ENCODE peak calls at places on chromosomes 5 and 9, in nine cellular contexts. U, Q, O, N, C, W, J, E and V are unnamed samples.

GRCh38 chr9:70165006-70165602 is 93.7 kb upstream of the SMC5 start:
- DNase-seq in U (no peak), Q (no peak), O (no peak), N (no peak), C (no peak), W (no peak), J (no peak), E (no peak), V (no peak)

GRCh38 chr9:16461851-16462250 is 408.6 kb downstream of the BNC2 start:
- DNase-seq in U (no peak), Q (no peak), O (no peak), N (no peak), C (no peak), W (no peak), J (no peak), E (no peak), V (no peak)

GRCh38 chr5:128684951-128685350 is 146.9 kb upstream of the FBN2 start:
- DNase-seq in U (no peak), Q (no peak), O (no peak), N (no peak), C (no peak), W (no peak), J (peak; percentile 14), E (no peak), V (no peak)

GRCh38 chr5:54175-54730 is 37.7 kb upstream of the PLEKHG4B start:
- DNase-seq in U (peak; percentile 44), Q (no peak), O (no peak), N (no peak), C (no peak), W (no peak), J (no peak), E (no peak), V (no peak)

GRCh38 chr5:25694805-25695204 is 1050.0 kb upstream of the CDH10 start:
- DNase-seq in U (no peak), Q (no peak), O (no peak), N (no peak), C (no peak), W (no peak), J (no peak), E (no peak), V (no peak)

GRCh38 chr5:96924016-96924443 is 11.8 kb upstream of the LNPEP start:
- DNase-seq in U (peak; percentile 60), Q (no peak), O (no peak), N (no peak), C (no peak), W (peak; percentile 40), J (no peak), E (no peak), V (no peak)

GRCh38 chr5:175893466-175893865 is 22.1 kb downstream of the CPLX2 start:
- DNase-seq in U (no peak), Q (no peak), O (no peak), N (no peak), C (no peak), W (no peak), J (no peak), E (no peak), V (no peak)

GRCh38 chr9:135087899-135088347 is 455 bp downstream of the OLFM1 start:
- DNase-seq in U (no peak), Q (no peak), O (no peak), N (no peak), C (no peak), W (no peak), J (no peak), E (peak; percentile 46), V (no peak)

GRCh38 chr5:165134146-165134545 is 1628.7 kb downstream of the MAT2B start:
- DNase-seq in U (no peak), Q (no peak), O (no peak), N (no peak), C (no peak), W (no peak), J (no peak), E (no peak), V (no peak)

GRCh38 chr5:151383011-151383410 is 35.7 kb upstream of the SLC36A2 start:
- DNase-seq in U (no peak), Q (no peak), O (no peak), N (no peak), C (no peak), W (no peak), J (no peak), E (peak; percentile 86), V (no peak)

GRCh38 chr5:170067152-170067551 is 38.5 kb upstream of the FOXI1 start:
- DNase-seq in U (no peak), Q (no peak), O (no peak), N (no peak), C (no peak), W (no peak), J (no peak), E (no peak), V (no peak)
- H3K36me3 ChIP-seq in U (no peaks in the 10 kb centered on the region), Q (no peaks in the 10 kb centered on the region), O (no peaks in the 10 kb centered on the region), N (peaks cover 55% of the 10 kb centered on the region), C (peaks cover 40% of the 10 kb centered on the region), W (peaks cover 49% of the 10 kb centered on the region), J (no peaks in the 10 kb centered on the region), E (no peaks in the 10 kb centered on the region), V (no peaks in the 10 kb centered on the region)

GRCh38 chr9:21605489-21605931 is 123.4 kb upstream of the IFNE start:
- DNase-seq in U (peak; percentile 84), Q (no peak), O (no peak), N (no peak), C (no peak), W (no peak), J (peak; percentile 91), E (no peak), V (no peak)
- H3K4me3 ChIP-seq in U (peak overlapping the region; percentile 6), Q (no peak overlapping the region), O (no peak overlapping the region), N (no peak overlapping the region), C (no peak overlapping the region), W (no peak overlapping the region), J (no peak overlapping the region), E (no peak overlapping the region), V (no peak overlapping the region)

GRCh38 chr9:3879315-3879714 is 353.5 kb upstream of the RFX3 start:
- DNase-seq in U (no peak), Q (no peak), O (no peak), N (no peak), C (no peak), W (no peak), J (no peak), E (peak; percentile 52), V (no peak)

GRCh38 chr9:3879731-3880493 is 354.1 kb upstream of the RFX3 start:
- DNase-seq in U (no peak), Q (no peak), O (no peak), N (no peak), C (no peak), W (no peak), J (no peak), E (peak; percentile 50), V (peak; percentile 53)

GRCh38 chr9:3884736-3885135 is 358.9 kb upstream of the RFX3 start:
- DNase-seq in U (no peak), Q (no peak), O (no peak), N (no peak), C (no peak), W (no peak), J (no peak), E (no peak), V (no peak)

GRCh38 chr9:3876553-3876952 is 350.8 kb upstream of the RFX3 start:
- DNase-seq in U (no peak), Q (no peak), O (no peak), N (no peak), C (no peak), W (no peak), J (no peak), E (no peak), V (no peak)

DNA sequence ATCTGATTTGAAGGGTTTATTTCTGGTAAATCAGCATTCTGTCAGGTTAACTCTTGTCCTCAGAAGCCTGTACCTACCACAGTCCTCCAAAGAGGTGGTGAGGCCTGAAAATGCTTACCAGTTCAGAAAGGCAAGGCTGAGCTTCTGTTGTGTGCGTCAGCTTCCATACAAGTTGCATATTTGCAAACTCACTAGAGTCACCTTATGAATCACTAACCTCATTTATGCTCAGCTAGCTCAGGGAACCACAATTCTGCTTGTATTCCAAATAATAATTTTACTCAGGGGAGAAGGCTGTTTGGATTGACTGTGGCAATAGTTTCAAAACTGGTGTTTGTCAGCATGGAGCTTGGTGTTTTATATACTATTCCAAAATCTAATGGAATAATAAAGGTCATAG is 355.1 kb upstream of the RFX3 start:
- DNase-seq in U (peak; percentile 81), Q (no peak), O (no peak), N (no peak), C (no peak), W (no peak), J (peak; percentile 95), E (no peak), V (no peak)
- H3K27ac ChIP-seq in U (peak overlapping the region; percentile 70), Q (no peak overlapping the region), O (no peak overlapping the region), N (no peak overlapping the region), C (no peak overlapping the region), W (no peak overlapping the region), J (peak overlapping the region; percentile 55), E (peak overlapping the region; percentile 27), V (no peak overlapping the region)

DNA sequence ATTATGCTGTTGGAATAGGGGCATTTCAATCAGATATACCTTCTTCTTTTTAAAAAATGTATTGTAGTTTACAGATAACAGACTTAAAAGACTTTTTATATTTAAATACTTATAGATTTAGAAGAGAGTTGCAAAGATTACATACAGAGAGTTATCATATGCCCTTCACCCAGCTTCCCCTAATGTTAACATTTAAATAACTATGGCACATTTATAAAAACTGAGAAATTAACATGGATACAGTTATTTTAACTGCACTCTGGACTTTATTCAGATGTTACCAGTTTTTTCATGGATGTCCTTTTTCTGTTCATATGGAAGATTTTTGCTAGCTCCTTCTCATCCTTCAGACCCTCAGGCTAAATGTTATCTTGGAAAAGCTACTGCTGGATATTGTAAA is 123.2 kb downstream of the DOCK2 start:
- DNase-seq in U (no peak), Q (no peak), O (no peak), N (no peak), C (no peak), W (no peak), J (no peak), E (no peak), V (no peak)
- H3K36me3 ChIP-seq in U (no peaks in the 10 kb centered on the region), Q (no peaks in the 10 kb centered on the region), O (no peaks in the 10 kb centered on the region), N (peaks cover 39% of the 10 kb centered on the region), C (peaks cover 33% of the 10 kb centered on the region), W (peaks cover 34% of the 10 kb centered on the region), J (no peaks in the 10 kb centered on the region), E (no peaks in the 10 kb centered on the region), V (no peaks in the 10 kb centered on the region)

GRCh38 chr5:43105369-43106289 is 15.1 kb upstream of the ZNF131 start:
- DNase-seq in U (peak; percentile 92), Q (peak; percentile 92), O (peak; percentile 93), N (peak; percentile 88), C (peak; percentile 84), W (peak; percentile 91), J (peak; percentile 96), E (peak; percentile 94), V (peak; percentile 94)
- H3K4me3 ChIP-seq in U (peak overlapping the region; percentile 78), Q (peak overlapping the region; percentile 8), O (peak overlapping the region; percentile 50), N (peak overlapping the region; percentile 62), C (peak overlapping the region; percentile 74), W (peak overlapping the region; percentile 56), J (peak overlapping the region; percentile 53), E (peak overlapping the region; percentile 69), V (peak overlapping the region; percentile 16)

GRCh38 chr9:131235480-131235851 is 40.8 kb downstream of the FAM78A start:
- DNase-seq in U (no peak), Q (no peak), O (no peak), N (no peak), C (no peak), W (no peak), J (no peak), E (no peak), V (no peak)
- H3K27ac ChIP-seq in U (no peak overlapping the region), Q (no peak overlapping the region), O (no peak overlapping the region), N (no peak overlapping the region), C (no peak overlapping the region), W (no peak overlapping the region), J (no peak overlapping the region), E (no peak overlapping the region), V (no peak overlapping the region)